ENCODE peak calls at places on chromosomes 5 and 9, in eight cellular contexts. Y is fibroblast of lung, X is dorsolateral prefrontal cortex, P is progenitor cell of endocrine pancreas, H is endodermal cell, W is AG04449, O is body of pancreas, Q is activated B cell treated with CpG ODN at 0.5 μM for 24 hours. A is an unnamed sample.

GRCh38 chr5:979100-979817 is 29.3 kb upstream of the NKD2 start:
- DNase-seq in X (no peak), H (peak; percentile 38), P (no peak), W (no peak), Q (no peak), Y (no peak), O (no peak), A (no peak)

GRCh38 chr9:95189230-95190098 is 128.0 kb downstream of the FANCC start:
- DNase-seq in Q (no peak), Y (peak; percentile 86), O (no peak), X (no peak), P (no peak), H (no peak), W (peak; percentile 54), A (no peak)

GRCh38 chr5:168793844-168794837 is 215.0 kb upstream of the PANK3 start:
- DNase-seq in H (no peak), X (peak; percentile 25), O (no peak), W (peak; percentile 63), Q (no peak), Y (peak; percentile 84), P (no peak), A (no peak)

GRCh38 chr5:38426493-38426892 is 130.0 kb downstream of the LIFR start:
- DNase-seq in P (no peak), Q (no peak), W (no peak), Y (peak; percentile 48), H (no peak), X (no peak), O (no peak), A (no peak)

GRCh38 chr9:32426278-32426939 is 42.0 kb downstream of the ACO1 start:
- DNase-seq in Q (no peak), H (no peak), W (peak; percentile 55), O (peak; percentile 82), Y (peak; percentile 92), X (no peak), P (no peak), A (no peak)

GRCh38 chr5:139982975-139983240 is 60.2 kb downstream of the NRG2 start:
- DNase-seq in W (no peak), X (no peak), H (no peak), Q (no peak), P (no peak), O (no peak), Y (no peak), A (no peak)

GRCh38 chr9:6072865-6073264 is 57.4 kb upstream of the RANBP6 start:
- DNase-seq in Q (no peak), O (no peak), W (no peak), P (no peak), X (no peak), Y (no peak), H (no peak), A (no peak)

GRCh38 chr5:146400206-146400605 is 46.9 kb upstream of the TCERG1 start:
- DNase-seq in H (no peak), Q (no peak), Y (no peak), P (no peak), W (no peak), X (no peak), O (no peak), A (no peak)

GRCh38 chr5:84425365-84425764 is 40.7 kb upstream of the EDIL3 start:
- DNase-seq in O (no peak), X (no peak), Y (no peak), Q (no peak), H (no peak), P (no peak), W (no peak), A (no peak)

GRCh38 chr5:128276537-128277216 is 193.1 kb downstream of the SLC12A2 start:
- DNase-seq in W (no peak), P (no peak), Y (peak; percentile 50), X (no peak), H (no peak), O (no peak), Q (no peak), A (no peak)

GRCh38 chr9:99294850-99295461 is 72.9 kb downstream of the SEC61B start:
- DNase-seq in Y (no peak), H (no peak), Q (no peak), W (no peak), O (no peak), P (no peak), X (no peak), A (no peak)

GRCh38 chr9:124532897-124533296 is 25.7 kb upstream of the NR5A1 start:
- DNase-seq in W (no peak), O (no peak), Y (no peak), H (peak; percentile 63), P (no peak), Q (no peak), X (no peak), A (no peak)
- TF ChIP-seq CTCF in W (no peak), O (no peak), Y (no peak), H (peak; percentile 61), P (no peak), Q (no peak), X (no peak), A (peak; percentile 34)

GRCh38 chr5:159775890-159776289 is 140.4 kb upstream of the ADRA1B start:
- DNase-seq in X (no peak), P (no peak), Y (peak; percentile 48), Q (no peak), H (no peak), W (no peak), O (no peak), A (no peak)

GRCh38 chr5:159774476-159775031 is 141.7 kb upstream of the ADRA1B start:
- DNase-seq in Q (no peak), W (no peak), P (no peak), X (no peak), O (no peak), H (peak; percentile 70), Y (no peak), A (no peak)

GRCh38 chr5:159777049-159777448 is 139.2 kb upstream of the ADRA1B start:
- DNase-seq in P (no peak), Q (no peak), X (no peak), O (no peak), W (no peak), H (no peak), Y (no peak), A (no peak)

GRCh38 chr5:159772698-159773061 is 143.6 kb upstream of the ADRA1B start:
- DNase-seq in Q (no peak), Y (no peak), O (no peak), P (no peak), X (no peak), W (no peak), H (no peak), A (no peak)

DNA sequence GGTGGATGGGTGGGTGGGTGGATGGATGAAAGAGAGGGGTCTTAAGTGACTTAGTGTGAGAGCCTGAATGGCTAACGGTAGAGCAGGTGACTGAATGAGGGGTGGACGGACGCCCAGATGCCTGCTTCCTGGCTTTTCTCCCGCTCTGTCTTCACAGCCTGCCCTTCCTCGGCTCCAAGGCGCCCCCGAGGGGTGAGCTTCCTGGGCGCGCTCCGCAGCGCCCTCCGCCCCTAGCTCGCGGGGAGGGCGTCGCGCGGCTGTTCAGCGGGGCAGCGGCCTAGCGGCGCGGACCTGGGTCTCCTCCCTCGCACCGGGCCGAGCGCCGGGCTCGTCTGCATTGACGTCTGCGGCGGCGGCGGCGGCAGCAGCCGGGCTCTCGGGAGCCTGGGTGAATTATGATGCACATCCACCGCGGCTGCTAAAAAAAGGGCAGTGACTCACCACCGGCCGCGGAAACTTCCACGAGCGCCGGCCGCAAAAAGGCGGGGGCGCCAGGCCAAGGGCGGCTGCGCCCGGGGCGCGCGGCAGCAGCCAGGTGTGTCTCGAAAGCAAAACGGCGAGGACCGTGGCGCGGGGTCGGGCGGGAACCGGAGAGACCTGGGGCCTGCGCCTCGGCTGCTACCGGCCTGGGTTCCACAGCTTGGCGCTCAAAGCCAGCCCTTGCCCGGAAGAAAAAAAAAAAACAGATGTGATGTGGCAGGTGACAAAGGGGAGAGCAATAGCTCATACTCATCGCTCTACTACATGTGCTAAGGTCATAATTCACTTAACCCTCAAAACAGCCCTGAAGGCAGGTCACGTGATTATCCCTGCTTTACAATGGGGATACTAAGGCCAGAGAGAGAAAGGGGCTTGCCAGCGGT is 143.0 kb upstream of the ADRA1B start:
- DNase-seq in Q (peak; percentile 78), W (no peak), X (peak; percentile 48), H (peak; percentile 85), O (peak; percentile 66), Y (peak; percentile 93), P (peak; percentile 43), A (no peak)
- TF ChIP-seq CTCF in Q (no peak), W (peak; percentile 27), X (peak; percentile 43), H (peak; percentile 68), O (no peak), Y (no peak), P (peak; percentile 37), A (peak; percentile 33)

DNA sequence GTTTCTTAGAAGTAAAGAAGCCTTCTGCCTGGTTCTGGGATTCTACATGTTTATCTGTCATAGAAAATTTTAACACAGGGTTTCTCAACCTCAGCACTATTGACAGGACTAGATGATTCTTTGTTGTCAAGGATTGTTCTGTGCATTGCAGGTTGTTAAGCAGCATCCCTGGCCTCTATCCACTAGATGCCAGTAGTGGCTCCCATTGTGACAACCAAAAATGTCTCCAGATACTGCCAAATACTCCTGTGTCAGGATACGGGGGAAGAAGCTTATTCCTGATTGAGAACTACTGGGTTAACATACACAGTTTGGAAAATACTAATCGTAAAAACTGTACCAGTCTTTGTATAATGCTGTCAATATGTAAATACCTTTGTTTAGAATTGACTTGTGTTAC is 167.1 kb downstream of the NIPBL start:
- DNase-seq in X (no peak), O (no peak), Q (no peak), Y (no peak), P (no peak), H (peak; percentile 49), W (no peak), A (no peak)
- TF ChIP-seq CTCF in X (peak; percentile 45), O (no peak), Q (no peak), Y (no peak), P (no peak), H (peak; percentile 72), W (no peak), A (peak; percentile 29)

GRCh38 chr9:88437210-88438146 is 49.2 kb downstream of the SPIN1 start:
- DNase-seq in W (no peak), O (no peak), Q (no peak), X (no peak), Y (no peak), P (no peak), H (no peak), A (no peak)

GRCh38 chr9:88438819-88439218 is 50.6 kb downstream of the SPIN1 start:
- DNase-seq in W (no peak), Y (no peak), X (no peak), O (no peak), H (no peak), Q (no peak), P (no peak), A (no peak)

GRCh38 chr9:88436379-88436778 is 48.1 kb downstream of the SPIN1 start:
- DNase-seq in W (no peak), Y (no peak), O (no peak), H (no peak), P (no peak), X (no peak), Q (no peak), A (no peak)

GRCh38 chr9:88429595-88430430 is 41.6 kb downstream of the SPIN1 start:
- DNase-seq in X (no peak), W (no peak), H (no peak), O (no peak), Q (no peak), Y (peak; percentile 33), P (no peak), A (no peak)

GRCh38 chr9:88433583-88434240 is 45.5 kb downstream of the SPIN1 start:
- DNase-seq in P (no peak), H (no peak), Q (no peak), W (no peak), Y (peak; percentile 79), X (no peak), O (no peak), A (no peak)
- TF ChIP-seq CTCF in P (no peak), H (no peak), Q (no peak), W (no peak), Y (no peak), X (no peak), O (no peak), A (no peak)

GRCh38 chr9:29691758-29692407 is 2118.6 kb upstream of the C9orf72 start:
- DNase-seq in X (no peak), O (peak; percentile 45), Y (peak; percentile 2), Q (no peak), P (no peak), W (no peak), H (peak; percentile 88), A (no peak)
- TF ChIP-seq CTCF in X (peak; percentile 22), O (peak; percentile 41), Y (peak; percentile 28), Q (no peak), P (peak; percentile 58), W (peak; percentile 43), H (peak; percentile 86), A (peak; percentile 69)